ENCODE peak calls at places on chromosomes 16 and 17, in nine cellular contexts. E, Y, H, L, D, S, O, B and Q are unnamed samples.
A peak's percentile ranks its signal among the peaks of the same experiment; 100 is the strongest.

GRCh38 chr17:73420897-73421296 is 109.1 kb upstream of the CDC42EP4 start:
- DNase-seq in E (peak; percentile 77), Y (no peak), H (peak; percentile 83), L (no peak), D (no peak), S (peak; percentile 32), O (no peak), B (peak; percentile 23), Q (no peak)

GRCh38 chr16:88878356-88878755 is 11.9 kb upstream of the PABPN1L start:
- DNase-seq in E (no peak), Y (no peak), H (no peak), L (no peak), D (no peak), S (no peak), O (no peak), B (no peak), Q (no peak)

GRCh38 chr17:77875881-77876509 is 82.5 kb upstream of the TNRC6C start:
- DNase-seq in E (peak; percentile 75), Y (no peak), H (peak; percentile 38), L (no peak), D (no peak), S (peak; percentile 57), O (no peak), B (no peak), Q (no peak)

GRCh38 chr16:4330277-4330882 is 14.5 kb downstream of the GLIS2 start:
- DNase-seq in E (no peak), Y (peak; percentile 65), H (peak; percentile 32), L (no peak), D (peak; percentile 84), S (peak; percentile 81), O (no peak), B (peak; percentile 80), Q (peak; percentile 79)

GRCh38 chr17:51795401-51795800 is 363.1 kb downstream of the CA10 start:
- DNase-seq in E (no peak), Y (no peak), H (no peak), L (no peak), D (no peak), S (no peak), O (no peak), B (no peak), Q (no peak)

GRCh38 chr17:15134363-15134762 is 130.8 kb downstream of the PMP22 start:
- DNase-seq in E (no peak), Y (no peak), H (no peak), L (no peak), D (no peak), S (no peak), O (no peak), B (no peak), Q (no peak)

GRCh38 chr16:84595052-84595481 is 22.8 kb downstream of the COTL1 start:
- DNase-seq in E (no peak), Y (no peak), H (no peak), L (no peak), D (no peak), S (no peak), O (no peak), B (no peak), Q (no peak)

GRCh38 chr17:146983-147761 is 9.8 kb downstream of the SCGB1C2 start:
- DNase-seq in E (no peak), Y (no peak), H (no peak), L (no peak), D (peak; percentile 4), S (no peak), O (no peak), B (no peak), Q (no peak)

GRCh38 chr17:43858201-43858600 is 11.2 kb downstream of the CD300LG start:
- DNase-seq in E (no peak), Y (no peak), H (no peak), L (no peak), D (no peak), S (no peak), O (no peak), B (no peak), Q (no peak)

GRCh38 chr17:28888832-28889231 is 8.7 kb downstream of the FLOT2 start:
- DNase-seq in E (no peak), Y (no peak), H (no peak), L (no peak), D (no peak), S (no peak), O (no peak), B (no peak), Q (no peak)

GRCh38 chr17:35051183-35051578 is 12.3 kb downstream of the RFFL start:
- DNase-seq in E (no peak), Y (no peak), H (no peak), L (no peak), D (no peak), S (no peak), O (no peak), B (peak; percentile 12), Q (peak; percentile 14)

GRCh38 chr17:20063665-20064648 is 54.8 kb downstream of the SPECC1 start:
- DNase-seq in E (peak; percentile 33), Y (peak; percentile 85), H (peak; percentile 90), L (peak; percentile 68), D (peak; percentile 64), S (peak; percentile 93), O (peak; percentile 69), B (peak; percentile 95), Q (peak; percentile 95)
- H3K4me3 ChIP-seq in E (peak overlapping the region; percentile 6), Y (no peak overlapping the region), H (no peak overlapping the region), L (no peak overlapping the region), D (no peak overlapping the region), S (peak overlapping the region; percentile 33), O (peak overlapping the region; percentile 48), B (no peak overlapping the region), Q (no peak overlapping the region)

DNA sequence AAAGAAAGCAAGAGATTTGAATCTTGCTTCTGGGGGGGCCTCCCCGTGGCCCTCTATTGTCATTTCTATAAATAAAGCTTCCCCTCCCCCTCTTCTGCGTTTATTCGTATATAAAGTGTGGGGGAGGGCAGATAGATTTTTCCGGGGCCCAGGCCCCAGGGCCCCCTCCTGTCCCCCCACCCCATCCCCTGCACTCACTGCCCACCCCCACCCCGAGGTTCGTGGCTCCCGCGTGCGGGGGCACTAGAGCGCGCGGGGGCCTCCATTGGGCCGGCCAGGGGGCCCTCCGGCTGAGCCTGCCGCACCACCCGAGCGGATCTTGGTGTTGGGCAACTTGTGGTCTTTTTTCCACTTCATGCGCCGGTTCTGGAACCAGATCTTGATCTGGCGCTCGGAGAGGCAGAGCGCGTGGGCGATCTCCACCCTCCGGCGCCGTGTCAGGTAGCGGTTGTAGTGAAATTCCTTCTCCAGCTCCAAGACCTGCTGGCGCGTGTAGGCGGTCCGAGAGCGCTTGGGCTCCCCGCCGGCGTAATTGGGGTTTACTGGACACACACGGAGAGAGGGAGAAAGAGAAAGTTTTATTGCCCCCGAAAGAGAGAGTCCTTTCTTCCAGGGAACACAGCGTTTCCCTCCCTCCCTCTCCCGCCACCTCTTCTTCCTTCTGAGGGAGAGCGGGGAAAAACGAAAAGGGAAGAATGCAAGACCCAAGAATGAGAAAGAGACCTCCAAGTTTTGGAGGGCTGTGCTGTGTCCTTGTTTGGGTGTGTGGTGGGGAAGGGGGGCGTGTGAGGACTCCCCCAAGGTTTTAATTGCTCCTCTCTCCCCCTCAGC is 1.5 kb downstream of the HOXB4 start:
- DNase-seq in E (no peak), Y (no peak), H (peak; percentile 91), L (no peak), D (no peak), S (peak; percentile 68), O (no peak), B (peak; percentile 39), Q (no peak)
- H3K4me3 ChIP-seq in E (peak overlapping the region; percentile 58), Y (no peak overlapping the region), H (peak overlapping the region; percentile 16), L (no peak overlapping the region), D (peak overlapping the region; percentile 39), S (peak overlapping the region; percentile 83), O (peak overlapping the region; percentile 72), B (peak overlapping the region; percentile 44), Q (peak overlapping the region; percentile 58)

DNA sequence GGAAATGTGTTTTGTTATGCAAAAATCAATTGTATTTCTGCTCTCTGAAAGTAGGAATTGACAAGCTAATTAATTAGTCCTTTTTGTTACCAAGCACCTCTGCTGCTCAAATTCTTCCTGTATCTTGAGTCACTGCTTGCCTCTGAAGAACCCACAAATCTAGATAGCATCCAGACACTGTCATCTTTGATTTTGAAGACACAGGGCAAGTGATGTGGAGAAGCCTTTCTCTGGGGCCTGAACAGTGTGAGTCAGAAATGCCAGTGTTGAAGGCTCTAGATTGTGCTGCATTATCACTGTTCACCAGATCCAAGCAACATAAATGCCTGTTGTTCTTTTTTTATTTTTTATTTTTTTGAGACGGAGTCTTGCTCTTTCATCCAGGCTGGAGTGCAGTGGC is 10.9 kb upstream of the ST6GALNAC1 start:
- DNase-seq in E (no peak), Y (no peak), H (no peak), L (no peak), D (no peak), S (no peak), O (no peak), B (peak; percentile 26), Q (no peak)
- H3K4me3 ChIP-seq in E (no peak overlapping the region), Y (no peak overlapping the region), H (no peak overlapping the region), L (no peak overlapping the region), D (no peak overlapping the region), S (no peak overlapping the region), O (no peak overlapping the region), B (no peak overlapping the region), Q (no peak overlapping the region)

GRCh38 chr16:30009990-30010816 is 624 bp downstream of the DOC2A start:
- DNase-seq in E (no peak), Y (no peak), H (no peak), L (no peak), D (no peak), S (no peak), O (no peak), B (no peak), Q (no peak)

GRCh38 chr16:30010817-30011504 is at the start of gene DOC2A:
- DNase-seq in E (no peak), Y (no peak), H (no peak), L (no peak), D (no peak), S (peak; percentile 43), O (no peak), B (no peak), Q (no peak)

GRCh38 chr16:30009085-30009862 is 1.6 kb downstream of the DOC2A start:
- DNase-seq in E (no peak), Y (no peak), H (no peak), L (no peak), D (no peak), S (peak; percentile 43), O (no peak), B (no peak), Q (no peak)

GRCh38 chr16:30007378-30007895 is 3.4 kb downstream of the DOC2A start:
- DNase-seq in E (no peak), Y (no peak), H (no peak), L (no peak), D (no peak), S (no peak), O (no peak), B (no peak), Q (no peak)

DNA sequence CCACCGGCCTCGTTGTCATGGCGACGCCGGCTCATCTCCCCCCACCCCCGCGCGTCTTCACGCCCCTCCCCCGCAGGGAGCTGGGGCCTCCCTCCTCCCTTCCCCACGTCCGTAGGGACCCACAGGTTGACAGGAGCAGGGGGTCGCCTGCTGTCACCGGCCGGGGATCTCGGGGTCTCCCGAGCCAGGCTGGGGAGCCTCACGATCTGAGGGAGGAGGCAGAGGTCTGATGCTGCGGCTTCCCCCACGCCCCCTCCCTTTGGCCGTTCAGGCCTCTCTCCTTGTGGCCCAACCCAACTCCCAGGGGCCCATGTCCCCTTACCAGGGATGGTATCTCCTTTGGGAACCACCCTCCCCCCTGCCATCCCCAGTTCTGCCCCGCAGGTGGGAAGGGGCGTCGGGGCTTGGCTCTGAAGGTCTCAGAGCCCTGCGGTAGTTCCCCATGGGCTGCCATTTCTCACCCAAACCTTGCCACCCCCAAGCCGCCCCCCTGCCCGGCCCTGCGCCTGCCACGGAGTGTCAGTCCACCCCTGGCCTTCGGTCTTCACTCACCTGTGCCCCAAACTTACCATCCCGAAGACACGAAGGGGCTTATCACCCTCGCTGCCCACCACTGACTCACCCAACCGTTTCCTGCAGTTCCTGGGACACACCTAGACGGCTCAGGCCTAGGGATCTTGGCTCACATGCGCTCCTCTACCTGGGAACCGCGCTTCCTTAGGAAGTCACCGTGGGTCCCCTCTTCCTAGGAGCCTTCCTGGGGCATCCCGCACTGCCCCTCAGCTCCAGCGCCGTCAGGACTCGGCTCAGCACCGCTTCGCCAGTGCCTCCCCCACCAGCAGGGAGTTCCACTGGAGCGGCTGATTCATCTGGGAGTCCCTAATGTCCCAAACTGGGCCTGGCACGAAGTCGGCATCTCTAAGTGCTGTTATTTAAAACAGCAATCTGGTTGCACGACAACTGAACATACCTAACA is 966 bp upstream of the DOC2A start:
- DNase-seq in E (no peak), Y (no peak), H (no peak), L (no peak), D (no peak), S (peak; percentile 35), O (no peak), B (no peak), Q (no peak)
- H3K4me3 ChIP-seq in E (no peak overlapping the region), Y (no peak overlapping the region), H (no peak overlapping the region), L (peak overlapping the region; percentile 51), D (peak overlapping the region; percentile 33), S (peak overlapping the region; percentile 50), O (peak overlapping the region; percentile 62), B (peak overlapping the region; percentile 37), Q (peak overlapping the region; percentile 6)